ENCODE peak calls at places on chromosome 7, in ten cellular contexts. C, A, M, E, K, P, W, N, D and O are unnamed samples.

GRCh38 chr7:15905251-15906040 is 219.0 kb upstream of the MEOX2 start:
- DNase-seq in A (no peak), N (no peak), E (no peak), K (no peak), P (no peak), M (no peak), W (no peak), D (no peak), C (no peak), O (no peak)

GRCh38 chr7:112701456-112701855 is 88.7 kb downstream of the TMEM168 start:
- DNase-seq in K (no peak), M (no peak), N (no peak), A (no peak), E (no peak), W (no peak), C (no peak), P (no peak), D (no peak), O (no peak)

GRCh38 chr7:17131060-17131345 is 167.4 kb upstream of the AHR start:
- DNase-seq in P (no peak), W (no peak), K (no peak), D (no peak), E (no peak), N (no peak), C (no peak), M (no peak), A (no peak), O (no peak)

GRCh38 chr7:99193527-99194214 is 14.2 kb downstream of the KPNA7 start:
- DNase-seq in P (no peak), C (no peak), M (no peak), D (no peak), A (no peak), N (no peak), E (no peak), K (no peak), W (no peak), O (no peak)

GRCh38 chr7:112411186-112411795 is 39.0 kb upstream of the IFRD1 start:
- DNase-seq in W (no peak), P (no peak), E (peak), M (no peak), K (no peak), C (no peak), D (peak), A (no peak), N (no peak), O (no peak)

GRCh38 chr7:15399446-15399845 is 162.4 kb downstream of the AGMO start:
- DNase-seq in A (no peak), W (no peak), C (no peak), K (no peak), E (no peak), P (no peak), M (no peak), D (no peak), N (no peak), O (no peak)

GRCh38 chr7:152459724-152460251 is 24.0 kb upstream of the KMT2C start:
- DNase-seq in M (no peak), A (no peak), E (peak), K (no peak), N (peak), W (no peak), P (no peak), C (no peak), D (no peak), O (no peak)

GRCh38 chr7:116501425-116502167 is 2.1 kb downstream of the CAV2 start:
- DNase-seq in K (no peak), E (no peak), M (no peak), A (no peak), D (no peak), C (no peak), P (no peak), N (no peak), W (no peak), O (no peak)

GRCh38 chr7:108059526-108059925 is 56.6 kb upstream of the LAMB1 start:
- DNase-seq in A (no peak), M (no peak), W (no peak), D (no peak), N (no peak), E (no peak), K (no peak), P (no peak), C (no peak), O (no peak)

GRCh38 chr7:128831178-128831993 is 1.2 kb downstream of the FLNC start:
- DNase-seq in K (no peak), C (peak), M (no peak), E (peak), A (no peak), N (no peak), W (no peak), D (peak), P (no peak), O (no peak)

GRCh38 chr7:106294334-106294733 is 9.6 kb upstream of the NAMPT start:
- DNase-seq in E (peak), M (no peak), C (no peak), A (no peak), N (no peak), K (no peak), D (no peak), P (no peak), W (no peak), O (no peak)

GRCh38 chr7:1130021-1130990 is 29.7 kb downstream of the ZFAND2A start:
- DNase-seq in P (no peak), C (no peak), E (no peak), M (no peak), K (no peak), N (no peak), D (no peak), A (no peak), W (peak), O (no peak)

GRCh38 chr7:22597845-22598244 is 97.9 kb upstream of the STEAP1B start:
- DNase-seq in N (peak), A (no peak), K (no peak), W (no peak), M (no peak), C (no peak), E (no peak), P (no peak), D (no peak), O (no peak)

GRCh38 chr7:22430457-22430856 is 69.5 kb downstream of the STEAP1B start:
- DNase-seq in W (no peak), K (no peak), D (no peak), M (no peak), E (no peak), A (no peak), N (peak), C (no peak), P (no peak), O (no peak)

GRCh38 chr7:102728-103127 is 89.6 kb upstream of the FAM20C start:
- DNase-seq in E (no peak), A (no peak), N (peak), P (no peak), M (no peak), D (no peak), K (no peak), C (no peak), W (no peak), O (no peak)

GRCh38 chr7:73706122-73707044 is 13.1 kb downstream of the STX1A start:
- DNase-seq in W (no peak), M (peak), C (no peak), K (no peak), P (peak), N (peak), D (peak), E (peak), A (no peak), O (no peak)

GRCh38 chr7:32164341-32164996 is 94.3 kb upstream of the PDE1C start:
- DNase-seq in E (peak), P (no peak), K (no peak), A (no peak), D (peak), C (peak), N (peak), M (peak), W (no peak), O (peak)

GRCh38 chr7:4791738-4792536 is 16.5 kb downstream of the AP5Z1 start:
- DNase-seq in D (no peak), N (no peak), P (peak), E (peak), C (peak), M (peak), A (peak), W (no peak), K (peak), O (peak)

GRCh38 chr7:1807821-1808600 is 137.9 kb downstream of the ELFN1 start:
- DNase-seq in P (no peak), C (no peak), A (no peak), K (no peak), E (no peak), N (no peak), W (no peak), D (no peak), M (no peak), O (no peak)

GRCh38 chr7:35878356-35878755 is 77.5 kb downstream of the SEPTIN7 start:
- DNase-seq in K (no peak), C (no peak), P (no peak), A (no peak), E (no peak), N (no peak), D (no peak), M (no peak), W (no peak), O (no peak)

GRCh38 chr7:24576171-24577052 is 3.2 kb downstream of the PALS2 start:
- DNase-seq in K (no peak), P (no peak), M (peak), N (peak), C (no peak), A (no peak), W (no peak), E (peak), D (peak), O (no peak)

GRCh38 chr7:32053204-32053603 is 17.0 kb downstream of the PDE1C start:
- DNase-seq in D (no peak), N (no peak), W (no peak), K (no peak), E (no peak), C (no peak), P (no peak), M (no peak), A (no peak), O (no peak)

GRCh38 chr7:30907527-30908267 is 4.0 kb upstream of the AQP1 start:
- DNase-seq in W (no peak), M (no peak), P (no peak), C (peak), A (no peak), E (no peak), K (no peak), D (no peak), N (no peak), O (no peak)

GRCh38 chr7:29442146-29442545 is 121.5 kb upstream of the PRR15 start:
- DNase-seq in K (no peak), C (no peak), D (peak), N (peak), E (no peak), P (no peak), M (peak), A (no peak), W (no peak), O (no peak)

GRCh38 chr7:90832726-90833125 is 236.6 kb downstream of the CDK14 start:
- DNase-seq in P (no peak), D (no peak), A (no peak), W (no peak), C (no peak), K (no peak), M (no peak), N (no peak), E (no peak), O (no peak)

GRCh38 chr7:81577642-81578349 is 192.1 kb downstream of the HGF start:
- DNase-seq in E (no peak), M (no peak), C (no peak), P (no peak), A (no peak), W (no peak), N (no peak), D (no peak), K (no peak), O (no peak)

GRCh38 chr7:33757050-33757449 is 148.3 kb upstream of the BMPER start:
- DNase-seq in K (no peak), E (no peak), C (no peak), P (no peak), A (no peak), D (no peak), W (no peak), N (no peak), M (no peak), O (no peak)

GRCh38 chr7:125316451-125316850 is 386.8 kb upstream of the POT1 start:
- DNase-seq in K (peak), W (no peak), M (peak), C (peak), D (peak), N (peak), P (no peak), E (peak), A (no peak), O (peak)

GRCh38 chr7:99143853-99144672 is at the start of gene SMURF1:
- DNase-seq in A (peak), D (peak), E (peak), C (peak), K (peak), M (no peak), P (peak), W (peak), N (peak), O (no peak)

GRCh38 chr7:83524286-83525075 is 124.5 kb downstream of the SEMA3E start:
- DNase-seq in W (no peak), C (no peak), P (no peak), A (no peak), K (no peak), D (no peak), N (no peak), M (no peak), E (no peak), O (no peak)

GRCh38 chr7:33809218-33809617 is 96.1 kb upstream of the BMPER start:
- DNase-seq in A (no peak), E (no peak), N (no peak), K (no peak), W (no peak), P (no peak), M (no peak), D (no peak), C (no peak), O (no peak)